ENCODE peak calls at places on chromosomes 5 and 9, in five cellular contexts. W, J, H, Y and O are unnamed samples.

GRCh38 chr5:32909207-32909606 is 198.1 kb downstream of the NPR3 start:
- DNase-seq in W (no peak), J (no peak), H (no peak), Y (no peak), O (no peak)

GRCh38 chr9:1098551-1098950 is 48.4 kb downstream of the DMRT2 start:
- DNase-seq in W (no peak), J (no peak), H (no peak), Y (no peak), O (no peak)

GRCh38 chr9:82604947-82605656 is 457.8 kb downstream of the RASEF start:
- DNase-seq in W (no peak), J (peak; percentile 76), H (no peak), Y (no peak), O (no peak)

GRCh38 chr9:127128341-127129072 is 6.1 kb upstream of the ANGPTL2 start:
- DNase-seq in W (no peak), J (no peak), H (no peak), Y (no peak), O (no peak)

GRCh38 chr9:131500939-131501541 is 1.7 kb upstream of the POMT1 start:
- DNase-seq in W (no peak), J (no peak), H (no peak), Y (no peak), O (no peak)

GRCh38 chr5:166618555-166618954 is 1672.9 kb upstream of the WWC1 start:
- DNase-seq in W (no peak), J (no peak), H (no peak), Y (no peak), O (no peak)

GRCh38 chr5:80623911-80624457 is 30.5 kb upstream of the MSH3 start:
- DNase-seq in W (no peak), J (no peak), H (no peak), Y (no peak), O (no peak)

GRCh38 chr9:115415450-115415849 is 297.5 kb upstream of the TNC start:
- DNase-seq in W (no peak), J (no peak), H (no peak), Y (no peak), O (no peak)

GRCh38 chr9:125296843-125297372 is 35.3 kb downstream of the GAPVD1 start:
- DNase-seq in W (no peak), J (peak; percentile 95), H (no peak), Y (no peak), O (no peak)

GRCh38 chr5:43652537-43653302 is 49.7 kb downstream of the NNT start:
- DNase-seq in W (no peak), J (no peak), H (no peak), Y (no peak), O (no peak)

GRCh38 chr5:164202338-164202737 is 696.9 kb downstream of the MAT2B start:
- DNase-seq in W (no peak), J (no peak), H (no peak), Y (no peak), O (no peak)

GRCh38 chr5:74763504-74763903 is 3.4 kb downstream of the GFM2 start:
- DNase-seq in W (no peak), J (no peak), H (no peak), Y (no peak), O (no peak)

GRCh38 chr9:125558453-125559084 is 148.4 kb downstream of the MAPKAP1 start:
- DNase-seq in W (peak; percentile 33), J (peak; percentile 66), H (peak; percentile 33), Y (peak; percentile 70), O (peak; percentile 68)

GRCh38 chr9:106450549-106450948 is 412.4 kb upstream of the ZNF462 start:
- DNase-seq in W (no peak), J (no peak), H (no peak), Y (no peak), O (no peak)

GRCh38 chr5:8473827-8474568 is 605.0 kb downstream of the MTRR start:
- DNase-seq in W (no peak), J (no peak), H (no peak), Y (peak; percentile 27), O (no peak)

GRCh38 chr9:111759762-111760639 is 34.7 kb downstream of the SHOC1 start:
- DNase-seq in W (no peak), J (peak; percentile 50), H (peak; percentile 79), Y (peak; percentile 22), O (peak; percentile 53)

GRCh38 chr5:115096034-115096769 is 73.5 kb downstream of the TRIM36 start:
- DNase-seq in W (no peak), J (no peak), H (no peak), Y (no peak), O (no peak)

GRCh38 chr9:110370316-110370715 is 32.7 kb upstream of the TXNDC8 start:
- DNase-seq in W (no peak), J (no peak), H (no peak), Y (no peak), O (no peak)

GRCh38 chr5:179300834-179301233 is 44.4 kb downstream of the ADAMTS2 start:
- DNase-seq in W (no peak), J (no peak), H (no peak), Y (no peak), O (no peak)
- TF ChIP-seq EP300 in W (no peak), J (no peak), H (no peak), Y (no peak), O (no peak)

DNA sequence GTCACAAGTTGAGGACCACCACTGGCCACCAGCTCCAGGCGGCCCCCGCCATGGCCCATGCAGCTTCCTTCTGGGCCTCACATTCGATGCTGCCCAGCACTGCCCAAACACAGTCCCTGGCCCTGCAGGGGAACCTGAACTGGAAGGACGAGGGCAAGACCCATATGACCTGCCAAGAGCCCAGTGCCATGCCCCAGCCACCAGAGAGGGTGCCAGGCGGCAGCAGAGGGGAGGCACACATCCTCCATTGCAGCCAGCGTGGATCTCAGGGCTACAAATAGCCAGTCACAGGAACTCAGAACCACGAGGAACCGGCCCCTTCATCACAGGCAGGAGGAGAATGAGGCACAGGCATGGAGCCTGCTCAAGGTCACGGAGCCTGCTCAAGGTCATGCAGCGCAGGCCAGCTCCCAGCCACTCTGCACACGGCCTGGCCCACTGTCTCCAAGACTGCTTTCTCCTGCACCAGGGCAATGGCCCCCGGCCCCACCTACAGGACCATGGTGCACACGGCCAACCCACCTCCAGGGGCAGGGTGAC is 69.6 kb downstream of the SEMA4D start:
- DNase-seq in W (no peak), J (no peak), H (no peak), Y (no peak), O (no peak)
- H4K20me1 ChIP-seq in W (peaks cover 5% of the 10 kb centered on the region), J (no peaks in the 10 kb centered on the region), H (no peaks in the 10 kb centered on the region), Y (no peaks in the 10 kb centered on the region), O (no peaks in the 10 kb centered on the region)

DNA sequence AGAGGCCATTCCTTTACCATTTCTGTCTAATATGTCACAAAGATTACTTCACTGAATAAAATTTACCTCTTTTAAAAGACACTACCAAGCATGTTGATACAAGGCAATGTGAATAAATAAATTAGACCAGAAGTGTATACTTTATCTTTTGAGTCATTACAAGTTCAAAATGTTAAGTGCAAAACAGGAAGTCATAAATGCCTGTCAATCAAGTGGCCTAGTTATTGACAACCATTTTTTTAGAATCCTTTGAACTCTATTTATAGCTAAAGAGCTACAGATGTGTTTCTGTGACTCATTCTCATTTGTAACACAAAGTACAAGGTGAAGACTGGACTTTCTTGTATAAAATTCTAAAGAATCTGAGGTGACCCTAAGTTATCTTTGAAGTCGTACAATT is 602.7 kb upstream of the SEMA6A start:
- DNase-seq in W (no peak), J (peak; percentile 22), H (no peak), Y (no peak), O (no peak)
- TF ChIP-seq EP300 in W (no peak), J (no peak), H (no peak), Y (no peak), O (no peak)

GRCh38 chr9:75101004-75101601 is 12.8 kb downstream of the OSTF1 start:
- DNase-seq in W (no peak), J (no peak), H (no peak), Y (no peak), O (no peak)
- H4K20me1 ChIP-seq in W (no peaks in the 10 kb centered on the region), J (no peaks in the 10 kb centered on the region), H (no peaks in the 10 kb centered on the region), Y (no peaks in the 10 kb centered on the region), O (no peaks in the 10 kb centered on the region)

GRCh38 chr9:96148634-96149138 is 153.3 kb downstream of the HSD17B3 start:
- DNase-seq in W (no peak), J (peak; percentile 62), H (no peak), Y (no peak), O (no peak)
- TF ChIP-seq EP300 in W (no peak), J (no peak), H (no peak), Y (no peak), O (no peak)